ENCODE peak calls at places on chromosomes 12 and 14, in six cellular contexts. P is IMR-90, A is HFFc6, T is GM12865, Y is adrenal gland, H is progenitor cell of endocrine pancreas. G is an unnamed sample.

GRCh38 chr14:55288439-55288838 is 17.2 kb downstream of the FBXO34 start:
- DNase-seq in P (no peak), A (no peak), T (no peak), Y (no peak), H (no peak), G (no peak)

GRCh38 chr14:55976619-55977018 is 141.6 kb upstream of the PELI2 start:
- DNase-seq in P (no peak), A (no peak), T (no peak), Y (peak; percentile 18), H (no peak), G (no peak)

GRCh38 chr12:104458645-104459555 is 2.2 kb downstream of the CHST11 start:
- DNase-seq in P (no peak), A (no peak), T (peak; percentile 61), Y (peak; percentile 19), H (no peak), G (no peak)

GRCh38 chr14:67934087-67934486 is 114.5 kb downstream of the RAD51B start:
- DNase-seq in P (peak; percentile 85), A (peak; percentile 79), T (peak; percentile 68), Y (peak; percentile 20), H (no peak), G (no peak)

GRCh38 chr12:26251600-26251999 is 56.2 kb downstream of the SSPN start:
- DNase-seq in P (no peak), A (no peak), T (no peak), Y (no peak), H (no peak), G (no peak)

GRCh38 chr14:36996857-36997590 is 175.4 kb downstream of the SLC25A21 start:
- DNase-seq in P (no peak), A (no peak), T (no peak), Y (no peak), H (no peak), G (no peak)

GRCh38 chr12:78680596-78680995 is 184.0 kb upstream of the SYT1 start:
- DNase-seq in P (no peak), A (no peak), T (no peak), Y (no peak), H (no peak), G (no peak)

GRCh38 chr12:62632521-62632920 is 165.9 kb downstream of the MON2 start:
- DNase-seq in P (no peak), A (peak; percentile 25), T (peak; percentile 27), Y (peak; percentile 40), H (peak; percentile 14), G (no peak)

GRCh38 chr14:75361751-75362433 is 65.9 kb upstream of the JDP2 start:
- DNase-seq in P (no peak), A (no peak), T (no peak), Y (no peak), H (no peak), G (no peak)

GRCh38 chr12:50581226-50582184 is 76.7 kb downstream of the DIP2B start:
- DNase-seq in P (peak; percentile 93), A (peak; percentile 90), T (no peak), Y (peak; percentile 29), H (no peak), G (no peak)

GRCh38 chr14:24343795-24344660 is 4.2 kb upstream of the RIPK3 start:
- DNase-seq in P (no peak), A (no peak), T (no peak), Y (no peak), H (no peak), G (no peak)

GRCh38 chr14:64623576-64624165 is 73.9 kb downstream of the PPP1R36 start:
- DNase-seq in P (no peak), A (no peak), T (no peak), Y (no peak), H (no peak), G (no peak)

GRCh38 chr14:21350539-21350938 is 33.3 kb downstream of the SUPT16H start:
- DNase-seq in P (no peak), A (no peak), T (no peak), Y (no peak), H (no peak), G (no peak)

GRCh38 chr12:38163442-38163801 is 153.2 kb upstream of the ALG10B start:
- DNase-seq in P (no peak), A (no peak), T (no peak), Y (no peak), H (no peak), G (no peak)

GRCh38 chr14:94685681-94686485 is 73.7 kb downstream of the SERPINA3 start:
- DNase-seq in P (no peak), A (no peak), T (no peak), Y (no peak), H (no peak), G (no peak)

GRCh38 chr12:87930652-87931051 is 98.5 kb downstream of the C12orf50 start:
- DNase-seq in P (no peak), A (no peak), T (no peak), Y (no peak), H (no peak), G (no peak)

GRCh38 chr14:22394616-22395015 is 194.4 kb downstream of the DAD1 start:
- DNase-seq in P (no peak), A (no peak), T (no peak), Y (no peak), H (no peak), G (no peak)

GRCh38 chr14:104542871-104543830 is 36.4 kb upstream of the C14orf180 start:
- DNase-seq in P (no peak), A (no peak), T (no peak), Y (no peak), H (no peak), G (peak; percentile 51)

GRCh38 chr14:32372154-32372553 is 43.1 kb downstream of the AKAP6 start:
- DNase-seq in P (peak; percentile 97), A (peak; percentile 97), T (no peak), Y (no peak), H (no peak), G (no peak)

GRCh38 chr12:5088586-5089264 is 45.0 kb downstream of the KCNA5 start:
- DNase-seq in P (peak; percentile 91), A (peak; percentile 77), T (no peak), Y (peak; percentile 15), H (no peak), G (no peak)

DNA sequence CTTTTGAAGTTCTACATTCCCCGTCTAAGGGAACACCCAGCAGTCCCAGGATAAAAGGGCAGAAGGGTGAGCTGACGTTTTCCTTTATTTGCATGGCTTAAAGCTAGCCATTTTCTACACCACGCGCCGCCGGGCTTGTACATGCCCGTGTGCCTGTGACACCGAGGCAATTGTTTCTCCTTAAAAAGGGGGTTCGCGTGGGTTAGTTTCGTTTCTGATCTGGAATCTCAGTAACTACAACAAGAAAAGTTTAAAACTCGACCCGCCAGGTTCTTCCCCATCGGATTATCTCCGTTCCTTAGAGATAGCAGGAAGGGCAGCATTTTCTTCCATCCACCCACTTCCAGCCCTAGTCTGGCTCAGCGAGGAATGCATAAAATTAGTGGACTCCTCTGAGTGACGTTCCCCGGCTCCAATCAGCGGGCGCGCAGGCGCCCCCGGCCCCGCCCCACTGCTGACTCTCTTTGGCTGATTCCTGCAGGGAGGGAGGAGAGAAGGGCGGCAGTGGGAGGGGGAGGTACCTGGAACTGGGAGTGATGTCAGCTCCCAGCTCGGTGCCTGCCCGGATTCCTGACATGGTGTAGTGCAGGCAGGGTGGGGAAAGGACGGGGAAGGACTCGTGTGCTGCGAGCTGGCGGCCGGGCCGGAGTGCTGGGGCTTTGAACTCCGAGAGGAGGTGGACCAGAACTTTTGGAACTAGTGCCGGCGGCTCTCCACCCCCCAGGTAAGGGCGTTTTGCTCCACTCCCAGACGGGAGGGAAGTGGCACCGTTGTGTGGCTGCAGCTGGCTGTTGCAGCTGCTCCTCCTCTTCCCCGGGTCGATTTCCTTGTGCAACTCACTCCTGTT is at the start of gene PPFIBP1:
- DNase-seq in P (peak; percentile 97), A (peak; percentile 99), T (peak; percentile 96), Y (peak; percentile 99), H (peak; percentile 100), G (peak; percentile 97)
- TF ChIP-seq CTCF in P (peak; percentile 24), A (peak; percentile 39), T (peak; percentile 30), Y (no peak), H (peak; percentile 39), G (peak; percentile 50)

DNA sequence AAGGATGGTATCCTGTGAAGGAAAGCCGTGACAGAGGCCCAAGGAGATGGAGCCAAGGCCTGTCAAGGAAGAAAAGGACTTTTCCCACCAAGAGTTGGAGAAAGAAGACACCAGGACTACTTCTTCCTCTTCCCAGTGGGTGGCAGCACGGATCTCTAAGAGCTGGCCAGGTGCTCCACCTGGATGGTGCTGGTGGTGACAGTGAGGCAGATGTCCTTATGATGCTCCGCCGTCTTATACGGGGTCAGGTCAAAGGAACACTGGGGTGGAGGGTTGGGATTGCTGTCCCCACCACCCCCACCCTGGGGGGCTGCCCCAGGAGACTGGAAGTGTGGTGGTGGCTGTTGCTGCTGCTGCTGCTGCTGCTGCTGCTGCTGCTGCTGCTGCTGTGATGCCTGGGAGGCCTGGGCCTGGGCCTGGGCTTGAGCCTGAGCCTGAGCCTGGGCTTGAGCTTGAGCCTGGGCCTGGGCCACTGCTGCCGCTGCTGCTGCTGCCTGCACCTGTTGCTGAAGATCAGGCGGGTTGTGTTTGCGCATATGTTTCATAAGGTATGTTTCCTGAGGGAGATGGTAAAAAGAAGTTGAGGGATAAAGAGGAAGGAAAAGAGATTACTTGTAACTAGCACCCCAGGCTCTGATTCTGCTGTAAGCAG is 4.8 kb upstream of the ING4 start:
- DNase-seq in P (no peak), A (no peak), T (no peak), Y (no peak), H (no peak), G (no peak)
- TF ChIP-seq CTCF in P (no peak), A (no peak), T (no peak), Y (no peak), H (peak; percentile 44), G (no peak)

DNA sequence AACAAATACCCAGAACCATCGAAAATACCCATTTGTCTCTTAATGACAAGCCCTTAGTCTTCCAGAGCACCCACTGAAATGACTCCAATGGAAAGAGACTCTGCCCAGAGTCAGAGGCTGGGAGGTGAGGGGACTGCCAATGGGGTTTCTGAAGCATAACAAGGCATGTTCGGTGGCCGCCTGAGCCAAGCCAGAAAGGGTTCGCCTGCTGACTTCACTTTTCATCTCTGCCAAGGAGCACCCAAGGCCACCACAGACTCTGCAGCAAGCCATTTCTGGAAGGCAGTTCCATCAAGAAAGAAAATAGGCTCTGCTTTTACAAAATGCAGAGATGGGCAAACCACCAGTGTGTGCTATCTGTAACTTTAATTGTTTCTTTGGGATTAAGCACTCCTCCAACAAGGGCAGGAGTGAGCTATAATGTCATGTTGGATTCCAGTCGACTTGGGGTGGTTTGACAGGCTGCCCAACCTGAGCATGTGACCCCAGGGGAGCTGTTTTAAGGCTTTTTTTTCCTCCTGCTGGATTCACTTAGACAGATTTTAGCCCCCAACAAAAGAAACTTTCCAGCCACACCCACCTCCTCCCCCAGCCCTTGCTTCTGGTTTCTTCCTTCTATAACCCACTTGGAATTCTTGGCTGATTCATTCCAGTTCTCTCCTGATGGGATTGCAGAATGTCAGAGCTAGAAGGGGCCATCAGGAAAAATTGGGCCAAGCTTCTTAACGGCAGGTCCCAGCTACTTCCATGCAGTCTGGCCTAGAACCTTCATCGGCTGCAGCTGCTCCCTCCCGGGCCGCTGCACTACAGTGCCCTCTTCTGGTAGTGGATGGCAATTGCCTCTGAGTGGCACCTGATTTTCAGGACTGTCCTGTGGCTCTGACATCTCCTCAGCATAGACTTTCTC is 24.1 kb downstream of the CKAP4 start:
- DNase-seq in P (peak; percentile 54), A (peak; percentile 61), T (peak; percentile 68), Y (peak; percentile 68), H (peak; percentile 67), G (no peak)
- TF ChIP-seq CTCF in P (peak; percentile 93), A (peak; percentile 97), T (peak; percentile 93), Y (peak; percentile 91), H (peak; percentile 95), G (peak; percentile 95)

GRCh38 chr14:49586673-49587460 is 687 bp upstream of the RPS29 start:
- DNase-seq in P (peak; percentile 82), A (peak; percentile 86), T (peak; percentile 81), Y (no peak), H (no peak), G (no peak)
- TF ChIP-seq CTCF in P (peak; percentile 99), A (peak; percentile 93), T (peak; percentile 58), Y (peak; percentile 73), H (peak; percentile 93), G (peak; percentile 97)

G was measured in type B pancreatic cell.